ENCODE peak calls at places on chromosomes 4 and X, in nine cellular contexts. V is upper lobe of right lung, G is colonic mucosa, E is A549, H is psoas muscle, M is fibroblast of pulmonary artery, K is GM13976, C is IMR-90, D is NB4. B is an unnamed sample.

GRCh38 chr4:60657802-60658201 is 542.3 kb upstream of the ADGRL3 start:
- DNase-seq in E (no peak), C (peak; percentile 13), K (peak; percentile 4), D (peak; percentile 2), G (no peak), M (peak; percentile 9), H (no peak), V (no peak), B (no peak)

GRCh38 chrX:49041683-49042529 is 1.3 kb downstream of the TFE3 start:
- DNase-seq in V (no peak), M (peak; percentile 52), G (no peak), H (no peak), E (peak; percentile 42), C (peak; percentile 73), K (no peak), D (peak; percentile 58), B (no peak)

GRCh38 chrX:115561605-115562491 is 874 bp downstream of the PLS3 start:
- DNase-seq in D (no peak), E (peak; percentile 45), H (peak; percentile 74), V (peak; percentile 83), G (peak; percentile 29), C (peak; percentile 35), K (peak; percentile 49), M (peak; percentile 57), B (peak; percentile 82)

GRCh38 chr4:38268108-38268507 is 307.9 kb downstream of the PTTG2 start:
- DNase-seq in G (no peak), E (no peak), C (no peak), D (no peak), H (no peak), M (no peak), K (no peak), V (no peak), B (no peak)

GRCh38 chr4:73434311-73434710 is 1.7 kb upstream of the AFP start:
- DNase-seq in E (peak; percentile 7), V (no peak), G (no peak), C (peak; percentile 7), H (no peak), D (peak; percentile 1), M (peak; percentile 18), K (peak; percentile 16), B (no peak)

GRCh38 chr4:1150875-1151274 is 21.5 kb downstream of the SPON2 start:
- DNase-seq in C (no peak), K (no peak), H (no peak), G (no peak), M (no peak), E (no peak), D (no peak), V (no peak), B (no peak)

GRCh38 chr4:7783560-7783959 is 156.1 kb downstream of the AFAP1 start:
- DNase-seq in C (no peak), K (no peak), E (no peak), G (peak; percentile 70), D (no peak), V (no peak), H (no peak), M (no peak), B (no peak)

GRCh38 chr4:101367201-101367600 is 19.9 kb upstream of the PPP3CA start:
- DNase-seq in D (no peak), G (no peak), K (no peak), C (peak; percentile 93), E (peak; percentile 9), V (no peak), H (no peak), M (peak; percentile 85), B (no peak)

GRCh38 chr4:172830295-172830764 is 338.3 kb upstream of the GALNT7 start:
- DNase-seq in D (peak; percentile 21), H (no peak), M (peak; percentile 34), C (peak; percentile 21), K (peak; percentile 16), G (no peak), E (peak; percentile 47), V (no peak), B (no peak)

GRCh38 chr4:48931459-48931858 is 24.9 kb upstream of the OCIAD2 start:
- DNase-seq in C (no peak), D (no peak), V (no peak), M (no peak), K (no peak), G (no peak), H (no peak), E (no peak), B (no peak)

DNA sequence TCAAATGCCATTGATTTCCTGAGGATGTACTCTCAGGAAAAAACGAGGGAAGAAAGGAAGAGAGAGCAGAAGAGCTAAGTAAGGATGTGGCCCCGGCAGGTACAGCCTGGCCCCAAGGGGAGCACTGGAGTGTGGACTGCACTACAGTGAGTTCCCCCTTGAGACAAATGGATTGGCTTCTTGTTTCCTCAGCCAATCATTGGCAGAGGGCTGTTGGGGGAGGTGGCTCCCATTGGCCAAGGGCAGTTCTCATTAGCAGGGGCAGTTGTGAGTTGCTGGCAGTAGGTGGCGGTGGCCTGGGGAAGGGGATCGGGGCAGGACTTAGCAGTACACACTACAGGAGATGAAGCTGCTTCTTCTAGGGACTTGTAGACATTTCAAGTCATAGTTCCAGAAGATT is 24.1 kb upstream of the OCIAD2 start:
- DNase-seq in H (no peak), V (no peak), D (peak; percentile 20), K (no peak), M (no peak), G (no peak), C (no peak), E (peak; percentile 10), B (no peak)
- TF ChIP-seq CTCF in H (no peak), V (no peak), D (no peak), K (no peak), M (no peak), G (no peak), C (no peak), E (no peak), B (no peak)

GRCh38 chr4:126582737-126583136 is 1050.0 kb upstream of the INTU start:
- DNase-seq in D (no peak), K (no peak), H (no peak), M (peak; percentile 25), G (no peak), E (peak; percentile 0), C (peak; percentile 5), V (no peak), B (no peak)
- TF ChIP-seq CTCF in D (no peak), K (no peak), H (no peak), M (peak; percentile 47), G (no peak), E (no peak), C (peak; percentile 29), V (no peak), B (no peak)

DNA sequence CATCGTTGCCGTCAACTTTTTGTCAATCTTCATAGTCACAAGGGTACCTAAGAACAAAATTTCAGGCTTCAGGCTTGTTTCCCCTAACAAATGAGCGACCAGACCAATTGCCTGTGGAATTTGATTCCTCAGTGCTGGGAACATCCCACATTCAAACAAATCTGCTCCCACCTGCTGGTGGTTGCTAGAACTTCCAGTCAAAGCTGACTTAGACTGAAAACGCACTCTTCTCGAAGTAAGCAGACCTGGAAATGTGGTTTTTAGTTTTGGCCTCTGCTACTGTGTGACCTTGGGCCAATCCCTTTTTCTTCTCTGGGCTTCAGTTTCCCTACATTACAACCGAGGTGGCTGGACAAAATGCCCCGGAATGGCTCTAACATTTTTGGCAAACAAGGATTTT is 1.8 kb upstream of the GABRQ start:
- DNase-seq in G (peak; percentile 24), K (no peak), M (peak; percentile 75), E (peak; percentile 65), C (peak; percentile 50), D (peak; percentile 44), V (no peak), H (no peak), B (no peak)
- TF ChIP-seq CTCF in G (peak; percentile 36), K (peak; percentile 33), M (peak; percentile 65), E (peak; percentile 66), C (peak; percentile 57), D (peak; percentile 40), V (peak; percentile 45), H (peak; percentile 33), B (peak; percentile 23)

GRCh38 chrX:140918398-140919043 is 83.9 kb upstream of the SPANXB1 start:
- DNase-seq in H (no peak), M (peak; percentile 77), V (no peak), E (peak; percentile 86), D (peak; percentile 61), G (no peak), C (peak; percentile 54), K (peak; percentile 17), B (no peak)
- TF ChIP-seq CTCF in H (peak; percentile 25), M (peak; percentile 59), V (peak; percentile 33), E (peak; percentile 88), D (peak; percentile 43), G (peak; percentile 45), C (peak; percentile 92), K (peak; percentile 44), B (peak; percentile 53)